ENCODE peak calls at places on chromosomes 11 and 22, in eight cellular contexts. T is HCT116, B is IMR-90, F is endothelial cell of umbilical vein, L is GM12878, Q is K562, G is H1, D is HepG2. H is an unnamed sample.

GRCh38 chr22:25395468-25395867 is 169.0 kb upstream of the GRK3 start:
- DNase-seq in T (no peak), B (no peak), F (no peak), L (no peak), Q (no peak), G (no peak), D (no peak), H (no peak)

GRCh38 chr11:130322126-130322525 is 7.4 kb upstream of the ZBTB44 start:
- DNase-seq in T (no peak), B (no peak), F (no peak), L (no peak), Q (no peak), G (no peak), D (no peak), H (no peak)

GRCh38 chr11:62974848-62975522 is 9.8 kb downstream of the SLC22A6 start:
- DNase-seq in T (peak), B (no peak), F (peak), L (no peak), Q (peak), G (peak), D (peak), H (peak)

GRCh38 chr11:128790200-128790599 is 76.9 kb downstream of the KCNJ1 start:
- DNase-seq in T (no peak), B (peak), F (peak), L (no peak), Q (no peak), G (no peak), D (no peak), H (no peak)

GRCh38 chr11:704189-704798 is 1.7 kb upstream of the EPS8L2 start:
- DNase-seq in T (no peak), B (no peak), F (no peak), L (no peak), Q (no peak), G (no peak), D (no peak), H (no peak)

GRCh38 chr11:18463439-18463838 is 7.8 kb downstream of the LDHAL6A start:
- DNase-seq in T (no peak), B (no peak), F (no peak), L (no peak), Q (no peak), G (no peak), D (no peak), H (no peak)

GRCh38 chr11:23866641-23867040 is 630.2 kb upstream of the LUZP2 start:
- DNase-seq in T (no peak), B (peak), F (no peak), L (no peak), Q (no peak), G (no peak), D (no peak), H (peak)

GRCh38 chr22:44710474-44711235 is 8.7 kb downstream of the PRR5 start:
- DNase-seq in T (no peak), B (no peak), F (no peak), L (no peak), Q (peak), G (no peak), D (no peak), H (no peak)

GRCh38 chr22:31829505-31829904 is 75.7 kb downstream of the DEPDC5 start:
- DNase-seq in T (peak), B (peak), F (peak), L (peak), Q (peak), G (no peak), D (peak), H (peak)

GRCh38 chr22:41700105-41700358 is 729 bp downstream of the MEI1 start:
- DNase-seq in T (no peak), B (no peak), F (no peak), L (no peak), Q (no peak), G (no peak), D (no peak), H (no peak)

DNA sequence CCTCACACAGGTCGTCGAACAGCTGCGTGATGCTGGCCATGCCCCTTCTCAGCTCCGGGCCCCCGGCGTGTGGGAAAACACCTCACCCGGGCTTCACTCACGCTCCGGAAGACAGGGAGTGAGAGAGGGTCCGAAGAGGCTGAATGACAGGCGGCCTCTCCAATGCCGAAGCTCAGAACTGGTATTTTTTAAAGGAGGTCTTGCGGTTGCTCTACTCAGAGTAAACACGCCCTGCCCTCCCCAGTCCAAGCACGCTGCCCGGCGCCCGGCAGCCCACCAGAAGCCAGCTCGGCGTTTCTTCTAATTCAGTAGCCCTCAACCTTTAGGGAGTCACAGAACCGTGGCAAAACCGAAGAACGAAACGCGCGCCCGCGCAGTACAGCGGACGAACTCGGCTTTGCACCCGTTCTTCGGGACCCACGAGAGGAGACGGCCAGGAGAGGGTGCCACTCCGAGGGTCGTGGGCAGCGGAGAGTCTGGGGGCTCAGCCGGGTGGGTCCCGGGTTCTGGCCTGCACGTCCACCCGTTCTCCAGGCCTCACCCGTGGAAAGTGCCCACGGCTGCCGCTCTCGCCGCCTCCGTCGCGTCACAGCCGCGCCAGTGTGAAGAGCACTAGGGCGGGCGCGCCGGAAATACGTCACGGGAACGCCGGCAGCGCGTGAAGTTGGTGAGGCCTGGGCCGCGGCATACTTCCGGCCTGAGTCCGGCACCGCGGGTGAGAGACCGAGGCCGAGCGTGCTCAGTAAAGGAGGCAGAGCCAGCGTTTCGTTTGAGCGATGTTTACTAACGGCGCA is at the start of gene TUBGCP6:
- DNase-seq in T (peak), B (peak), F (peak), L (peak), Q (peak), G (peak), D (peak), H (peak)
- TF ChIP-seq POLR2A in T (peak), B (peak), F (peak), L (peak), Q (peak), G (no peak), D (peak), H (peak)

DNA sequence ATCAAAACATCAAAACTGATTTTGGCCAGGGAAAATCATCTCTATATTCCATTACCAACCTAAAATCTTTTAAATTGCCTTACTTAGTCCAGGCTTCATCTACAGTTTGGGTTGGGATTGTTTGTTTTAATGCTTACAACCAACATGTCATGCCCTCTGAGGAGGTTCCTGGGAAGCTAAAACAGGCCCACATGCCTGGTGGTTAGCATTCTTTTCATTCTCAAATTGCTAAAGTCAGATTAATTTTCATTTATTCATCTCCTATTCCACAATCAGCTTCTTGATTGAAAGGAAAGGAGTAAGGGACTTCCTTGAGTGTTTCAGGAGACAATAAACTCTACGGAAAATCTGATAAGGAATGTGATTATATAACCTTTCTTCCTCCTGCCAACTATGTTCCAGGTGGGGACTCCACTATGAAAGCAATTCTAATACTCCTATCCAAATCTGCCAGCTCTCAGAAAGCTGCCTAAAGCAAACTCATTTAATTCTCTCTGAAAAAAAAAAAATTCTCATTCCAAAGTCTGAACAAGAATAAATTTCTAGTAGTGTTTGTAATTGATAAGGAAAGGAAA is 30.8 kb downstream of the MRTFA start:
- DNase-seq in T (no peak), B (peak), F (no peak), L (no peak), Q (no peak), G (no peak), D (no peak), H (no peak)
- H3K4me2 ChIP-seq in T (no peak), B (peak), F (no peak), L (no peak), Q (no peak), G (no peak), D (no peak), H (peak)

GRCh38 chr11:113979427-113979826 is 4.5 kb downstream of the HTR3A start:
- DNase-seq in T (no peak), B (no peak), F (no peak), L (no peak), Q (no peak), G (no peak), D (no peak), H (no peak)

GRCh38 chr11:113977071-113977490 is 2.2 kb downstream of the HTR3A start:
- DNase-seq in T (no peak), B (no peak), F (no peak), L (no peak), Q (no peak), G (no peak), D (no peak), H (no peak)

GRCh38 chr11:113977701-113978100 is 2.8 kb downstream of the HTR3A start:
- DNase-seq in T (no peak), B (no peak), F (no peak), L (no peak), Q (no peak), G (no peak), D (no peak), H (no peak)

GRCh38 chr11:113971506-113972195 is 3.3 kb upstream of the HTR3A start:
- DNase-seq in T (no peak), B (no peak), F (no peak), L (no peak), Q (no peak), G (no peak), D (no peak), H (no peak)

GRCh38 chr11:113974741-113975470 is at the start of gene HTR3A:
- DNase-seq in T (peak), B (no peak), F (peak), L (no peak), Q (peak), G (peak), D (peak), H (no peak)
- TF ChIP-seq POLR2A in T (no peak), B (no peak), F (no peak), L (no peak), Q (no peak), G (no peak), D (no peak), H (no peak)

DNA sequence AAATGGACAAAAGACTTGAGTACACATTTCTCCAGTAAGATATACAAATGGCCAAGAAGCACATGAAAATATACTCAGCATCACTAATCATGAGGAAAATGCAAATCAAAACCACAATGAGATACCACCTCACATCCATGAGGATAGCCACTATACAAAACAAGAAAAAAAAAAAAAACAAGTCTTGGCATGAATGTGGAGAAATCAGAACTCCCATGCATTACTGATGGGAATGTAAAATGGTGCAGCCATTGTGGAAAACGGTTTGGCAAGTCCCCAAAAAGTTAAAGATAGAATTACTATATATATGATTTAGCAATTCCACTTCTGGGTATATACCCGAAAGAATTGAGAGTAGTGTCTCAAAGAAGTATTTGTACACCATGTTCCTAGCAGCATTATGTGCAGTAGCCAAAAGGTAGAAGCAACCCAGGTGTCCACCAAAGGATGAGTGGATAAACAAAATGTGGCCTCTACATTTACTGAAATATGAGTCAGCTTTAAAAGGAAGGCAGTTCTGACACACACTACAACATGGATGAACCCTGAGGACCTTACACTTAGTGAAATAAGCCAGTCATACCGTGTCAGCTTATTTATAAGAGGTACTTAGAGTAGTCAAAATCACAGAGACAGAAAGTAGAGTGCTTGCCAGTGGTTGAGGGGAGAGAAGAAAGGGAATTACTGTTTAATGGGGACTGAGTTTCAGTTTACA is 146.3 kb downstream of the WNT7B start:
- DNase-seq in T (no peak), B (peak), F (peak), L (no peak), Q (no peak), G (no peak), D (no peak), H (peak)
- H3K4me2 ChIP-seq in T (no peak), B (peak), F (no peak), L (no peak), Q (no peak), G (no peak), D (no peak), H (peak)

GRCh38 chr11:66281776-66282467 is 3.9 kb downstream of the CNIH2 start:
- DNase-seq in T (no peak), B (no peak), F (no peak), L (no peak), Q (no peak), G (no peak), D (no peak), H (no peak)

GRCh38 chr11:66281001-66281400 is 3.0 kb downstream of the CNIH2 start:
- DNase-seq in T (no peak), B (no peak), F (no peak), L (no peak), Q (no peak), G (no peak), D (no peak), H (no peak)

GRCh38 chr11:66284526-66285078 is 4.3 kb downstream of the YIF1A start:
- DNase-seq in T (no peak), B (no peak), F (no peak), L (no peak), Q (no peak), G (no peak), D (no peak), H (no peak)

GRCh38 chr11:66283461-66284105 is 5.4 kb downstream of the YIF1A start:
- DNase-seq in T (no peak), B (no peak), F (no peak), L (no peak), Q (peak), G (no peak), D (no peak), H (no peak)

GRCh38 chr11:66282468-66283455 is 4.8 kb downstream of the CNIH2 start:
- DNase-seq in T (peak), B (peak), F (peak), L (peak), Q (peak), G (peak), D (peak), H (peak)
- TF ChIP-seq POLR2A in T (no peak), B (peak), F (peak), L (peak), Q (peak), G (no peak), D (no peak), H (no peak)

GRCh38 chr11:111761056-111761455 is 5.1 kb downstream of the PPP2R1B start:
- DNase-seq in T (no peak), B (no peak), F (no peak), L (no peak), Q (no peak), G (no peak), D (no peak), H (no peak)

GRCh38 chr11:111762526-111762925 is 3.7 kb downstream of the PPP2R1B start:
- DNase-seq in T (no peak), B (no peak), F (no peak), L (no peak), Q (no peak), G (no peak), D (no peak), H (no peak)

GRCh38 chr11:111764621-111765020 is 1.6 kb downstream of the PPP2R1B start:
- DNase-seq in T (no peak), B (peak), F (peak), L (no peak), Q (no peak), G (no peak), D (no peak), H (no peak)

GRCh38 chr11:111765320-111765983 is 737 bp downstream of the PPP2R1B start:
- DNase-seq in T (no peak), B (no peak), F (peak), L (no peak), Q (no peak), G (peak), D (no peak), H (no peak)

DNA sequence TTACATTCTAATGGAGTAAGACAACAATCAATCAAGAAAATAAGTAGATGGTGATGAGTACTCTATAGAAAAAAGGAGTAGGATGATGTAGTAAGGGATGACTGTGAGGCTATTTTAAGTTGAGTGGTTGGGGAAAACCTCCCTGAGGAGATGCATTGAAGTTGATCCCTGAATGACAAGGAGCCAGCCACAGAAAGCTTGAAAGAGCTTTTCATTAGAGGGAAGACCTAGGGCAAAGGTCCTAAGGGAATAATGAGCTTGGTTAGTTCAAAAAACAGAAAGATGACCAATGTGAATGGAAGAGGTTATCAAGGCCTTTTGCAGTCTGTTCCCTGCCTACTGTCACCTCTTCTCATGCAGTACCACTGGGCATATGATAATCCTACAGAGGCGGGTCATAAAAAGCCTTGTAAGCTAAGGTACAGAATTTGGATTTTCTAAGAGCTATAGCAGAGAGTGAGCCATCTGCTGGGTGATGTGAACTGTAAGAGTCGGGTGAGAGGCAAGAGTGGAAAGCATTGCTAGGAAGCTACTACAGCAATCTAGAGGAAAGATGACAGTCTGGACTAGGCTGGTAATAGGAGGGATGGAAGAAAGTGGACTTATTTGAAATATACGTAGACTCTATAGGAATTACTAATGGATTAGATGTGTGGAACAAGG is 3.1 kb downstream of the PPP2R1B start:
- DNase-seq in T (no peak), B (peak), F (no peak), L (no peak), Q (no peak), G (no peak), D (no peak), H (no peak)
- H3K4me2 ChIP-seq in T (no peak), B (peak), F (no peak), L (peak), Q (no peak), G (peak), D (no peak), H (no peak)

GRCh38 chr11:57499413-57499982 is 16.0 kb downstream of the SLC43A1 start:
- DNase-seq in T (peak), B (peak), F (peak), L (no peak), Q (peak), G (peak), D (peak), H (peak)
- TF ChIP-seq POLR2A in T (no peak), B (no peak), F (peak), L (no peak), Q (no peak), G (no peak), D (peak), H (peak)

DNA sequence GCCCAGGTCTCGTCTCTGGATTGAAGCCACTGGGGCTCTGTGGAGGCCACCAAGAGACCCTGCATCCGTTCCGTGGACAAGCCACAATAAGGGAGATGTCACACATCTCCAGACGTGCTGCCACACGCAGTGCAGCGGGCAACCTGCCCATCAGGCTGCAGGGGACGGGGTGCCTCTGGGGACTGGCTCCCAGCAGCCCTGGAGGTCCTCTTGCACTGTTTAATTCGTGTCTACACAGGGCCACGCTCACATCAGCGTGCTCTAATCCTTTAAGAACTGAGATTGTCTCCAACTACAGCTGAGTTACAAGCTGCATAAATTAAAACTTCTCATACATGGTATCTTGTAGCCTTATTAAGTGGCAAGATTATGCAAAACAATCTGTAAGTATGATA is 1232.2 kb downstream of the BRD1 start:
- DNase-seq in T (no peak), B (no peak), F (no peak), L (no peak), Q (no peak), G (no peak), D (no peak), H (no peak)
- H3K4me2 ChIP-seq in T (no peak), B (no peak), F (no peak), L (no peak), Q (no peak), G (no peak), D (no peak), H (no peak)

GRCh38 chr11:133898031-133898769 is 52.9 kb upstream of the SPATA19 start:
- DNase-seq in T (no peak), B (no peak), F (no peak), L (no peak), Q (no peak), G (no peak), D (no peak), H (no peak)
- TF ChIP-seq POLR2A in T (no peak), B (no peak), F (no peak), L (no peak), Q (no peak), G (no peak), D (no peak), H (no peak)

GRCh38 chr22:40237788-40238424 is 60.2 kb downstream of the TNRC6B start:
- DNase-seq in T (no peak), B (no peak), F (no peak), L (no peak), Q (no peak), G (no peak), D (no peak), H (no peak)

GRCh38 chr22:40237241-40237640 is 59.5 kb downstream of the TNRC6B start:
- DNase-seq in T (no peak), B (no peak), F (no peak), L (peak), Q (no peak), G (no peak), D (no peak), H (no peak)

GRCh38 chr22:40235418-40235817 is 57.7 kb downstream of the TNRC6B start:
- DNase-seq in T (no peak), B (no peak), F (no peak), L (no peak), Q (no peak), G (no peak), D (no peak), H (no peak)

GRCh38 chr22:40233886-40234285 is 56.2 kb downstream of the TNRC6B start:
- DNase-seq in T (no peak), B (no peak), F (no peak), L (no peak), Q (no peak), G (no peak), D (no peak), H (no peak)

GRCh38 chr22:40236131-40236665 is 58.5 kb downstream of the TNRC6B start:
- DNase-seq in T (no peak), B (no peak), F (no peak), L (no peak), Q (no peak), G (no peak), D (no peak), H (no peak)
- H3K4me2 ChIP-seq in T (no peak), B (no peak), F (no peak), L (no peak), Q (no peak), G (no peak), D (no peak), H (peak)